ENCODE peak calls at places on chromosomes 2 and 18, in five cellular contexts. G is WTC11, H is HFFc6, R is C1 segment of cervical spinal cord, E is dorsolateral prefrontal cortex. O is an unnamed sample.

GRCh38 chr2:130827502-130828251 is 9.0 kb upstream of the ARHGEF4 start:
- DNase-seq in G (no peak), H (peak), R (no peak), E (no peak), O (no peak)

GRCh38 chr18:907880-908512 is 3.3 kb downstream of the ADCYAP1 start:
- DNase-seq in G (peak), H (no peak), R (no peak), E (no peak), O (no peak)

GRCh38 chr18:50806208-50806616 is 13.6 kb downstream of the MRO start:
- DNase-seq in G (no peak), H (no peak), R (peak), E (no peak), O (no peak)

GRCh38 chr18:78501251-78501650 is 478.4 kb upstream of the SALL3 start:
- DNase-seq in G (no peak), H (no peak), R (no peak), E (no peak), O (no peak)

GRCh38 chr2:191758420-191759199 is 80.7 kb downstream of the NABP1 start:
- DNase-seq in G (peak), H (peak), R (no peak), E (no peak), O (no peak)

GRCh38 chr2:186590538-186591441 is 934 bp downstream of the ITGAV start:
- DNase-seq in G (no peak), H (peak), R (peak), E (no peak), O (no peak)

GRCh38 chr2:71064754-71065621 is 3.5 kb upstream of the NAGK start:
- DNase-seq in G (no peak), H (no peak), R (no peak), E (no peak), O (no peak)

GRCh38 chr2:220434365-220434764 is 806.9 kb downstream of the SLC4A3 start:
- DNase-seq in G (no peak), H (peak), R (no peak), E (no peak), O (no peak)

GRCh38 chr2:22991844-22992243 is 393.1 kb upstream of the KLHL29 start:
- DNase-seq in G (no peak), H (no peak), R (no peak), E (no peak), O (no peak)

GRCh38 chr2:109129356-109129920 is 433 bp downstream of the SH3RF3 start:
- DNase-seq in G (peak), H (no peak), R (no peak), E (no peak), O (no peak)

O was measured in amygdala.